ENCODE peak calls at places on chromosomes 5 and 9, in ten cellular contexts. D is HuH-7; T is HS-5; H is OCI-M1; Y is SIG-M5; Z is NCI-H510A; I is activated CD4-positive, alpha-beta memory T cell treated with anti-CD3 and anti-CD28 coated beads for 36 hours; G is Ammon's horn; K is H54; E is breast epithelium. W is an unnamed sample.
A peak's percentile ranks its signal among the peaks of the same experiment; 100 is the strongest.

GRCh38 chr5:68303038-68303738 is 87.6 kb downstream of the PIK3R1 start:
- DNase-seq in G (no peak), Y (no peak), I (no peak), K (no peak), T (no peak), D (no peak), Z (no peak), E (no peak), H (no peak), W (no peak)

GRCh38 chr5:168537176-168537575 is 8.1 kb downstream of the FBLL1 start:
- DNase-seq in T (no peak), H (no peak), I (no peak), Z (no peak), G (no peak), E (no peak), K (no peak), Y (no peak), D (no peak), W (no peak)

GRCh38 chr5:106418196-106418595 is 1252.5 kb downstream of the EFNA5 start:
- DNase-seq in Y (no peak), T (no peak), I (no peak), H (no peak), E (no peak), K (no peak), Z (no peak), G (no peak), D (no peak), W (no peak)

GRCh38 chr9:129007766-129008468 is 20.2 kb downstream of the SH3GLB2 start:
- DNase-seq in K (no peak), I (no peak), T (no peak), Z (no peak), Y (no peak), E (no peak), D (no peak), G (no peak), H (no peak), W (no peak)

GRCh38 chr5:176152933-176153317 is 85.3 kb upstream of the SIMC1 start:
- DNase-seq in Y (no peak), E (no peak), T (no peak), H (no peak), Z (no peak), K (no peak), I (no peak), G (no peak), D (no peak), W (no peak)

GRCh38 chr5:32562841-32563240 is 22.5 kb upstream of the SUB1 start:
- DNase-seq in Y (no peak), I (no peak), G (no peak), D (no peak), E (no peak), K (no peak), T (no peak), H (peak; percentile 9), Z (no peak), W (peak; percentile 12)

GRCh38 chr5:173498286-173498685 is 118.2 kb downstream of the BOD1 start:
- DNase-seq in G (no peak), T (peak; percentile 82), D (no peak), H (no peak), Y (no peak), I (no peak), E (no peak), Z (no peak), K (no peak), W (peak; percentile 9)

GRCh38 chr5:5652181-5652580 is 229.7 kb downstream of the ICE1 start:
- DNase-seq in D (no peak), T (no peak), K (no peak), Y (no peak), Z (no peak), E (no peak), H (no peak), G (no peak), I (no peak), W (no peak)

GRCh38 chr9:92138157-92138959 is 23.1 kb upstream of the SPTLC1 start:
- DNase-seq in T (no peak), E (no peak), K (peak; percentile 59), Y (no peak), G (peak; percentile 71), I (peak; percentile 80), D (peak; percentile 60), H (peak; percentile 81), Z (peak; percentile 31), W (peak; percentile 72)

GRCh38 chr9:134960701-134961181 is 43.0 kb upstream of the FCN1 start:
- DNase-seq in Y (no peak), D (no peak), Z (no peak), G (no peak), I (no peak), E (no peak), T (no peak), K (no peak), H (no peak), W (no peak)

GRCh38 chr9:121708768-121709488 is 57.5 kb downstream of the DAB2IP start:
- DNase-seq in Z (no peak), G (peak; percentile 69), I (no peak), K (peak; percentile 56), D (no peak), T (no peak), Y (no peak), E (no peak), H (no peak), W (no peak)

GRCh38 chr5:545641-546375 is 21.6 kb upstream of the SLC9A3 start:
- DNase-seq in E (no peak), H (no peak), G (no peak), D (no peak), T (no peak), K (no peak), Z (no peak), I (peak; percentile 7), Y (no peak), W (no peak)

GRCh38 chr9:136232964-136233363 is 12.6 kb downstream of the QSOX2 start:
- DNase-seq in G (no peak), K (no peak), Y (no peak), Z (no peak), T (no peak), I (no peak), E (no peak), H (no peak), D (no peak), W (no peak)

GRCh38 chr9:78866228-78867132 is 569.6 kb downstream of the PSAT1 start:
- DNase-seq in K (peak; percentile 65), E (no peak), Z (no peak), T (peak; percentile 88), H (no peak), I (no peak), G (no peak), D (no peak), Y (no peak), W (no peak)

GRCh38 chr5:91420879-91421278 is 37.8 kb upstream of the ARRDC3 start:
- DNase-seq in T (no peak), Y (no peak), E (no peak), H (no peak), G (no peak), I (no peak), K (no peak), D (no peak), Z (no peak), W (no peak)

GRCh38 chr9:83669067-83669466 is 38.7 kb downstream of the UBQLN1 start:
- DNase-seq in E (no peak), T (no peak), I (no peak), Z (no peak), H (no peak), Y (no peak), K (no peak), D (no peak), G (no peak), W (no peak)

GRCh38 chr9:79015951-79016350 is 555.8 kb upstream of the TLE4 start:
- DNase-seq in H (no peak), Y (no peak), D (no peak), T (no peak), G (no peak), Z (no peak), I (no peak), K (no peak), E (no peak), W (no peak)

GRCh38 chr9:132919609-132920268 is 24.7 kb downstream of the TSC1 start:
- DNase-seq in T (no peak), G (no peak), K (no peak), Y (no peak), E (no peak), D (no peak), I (no peak), H (no peak), Z (no peak), W (no peak)